ENCODE peak calls at places on chromosomes 3 and 15, in six cellular contexts. One of them, this sample, is unnamed.

GRCh38 chr15:52329150-52329549 is 33.5 kb upstream of the MYO5C start:
- DNase-seq in heart left ventricle: no peak
- DNase-seq in NCI-H1105 treated with DMSO at 0.1 percent for 48 hours: no peak
- DNase-seq in GM12865: no peak
- DNase-seq in SJSA1: no peak
- DNase-seq in cardiac muscle cell: no peak
- DNase-seq in this sample: no peak

GRCh38 chr3:87792532-87793321 is 266.1 kb downstream of the CGGBP1 start:
- DNase-seq in SJSA1: no peak
- DNase-seq in heart left ventricle: no peak
- DNase-seq in cardiac muscle cell: peak
- DNase-seq in GM12865: no peak
- DNase-seq in NCI-H1105 treated with DMSO at 0.1 percent for 48 hours: no peak
- DNase-seq in this sample: no peak

GRCh38 chr15:99291643-99292042 is 40.4 kb downstream of the LRRC28 start:
- DNase-seq in heart left ventricle: no peak
- DNase-seq in cardiac muscle cell: no peak
- DNase-seq in GM12865: no peak
- DNase-seq in SJSA1: no peak
- DNase-seq in NCI-H1105 treated with DMSO at 0.1 percent for 48 hours: no peak
- DNase-seq in this sample: no peak

GRCh38 chr3:172177046-172177445 is 137.7 kb downstream of the FNDC3B start:
- DNase-seq in cardiac muscle cell: no peak
- DNase-seq in GM12865: no peak
- DNase-seq in NCI-H1105 treated with DMSO at 0.1 percent for 48 hours: no peak
- DNase-seq in SJSA1: no peak
- DNase-seq in heart left ventricle: no peak
- DNase-seq in this sample: no peak

GRCh38 chr15:52183562-52184173 is 7.5 kb downstream of the GNB5 start:
- DNase-seq in SJSA1: peak
- DNase-seq in NCI-H1105 treated with DMSO at 0.1 percent for 48 hours: no peak
- DNase-seq in heart left ventricle: no peak
- DNase-seq in cardiac muscle cell: peak
- DNase-seq in GM12865: peak
- DNase-seq in this sample: no peak

GRCh38 chr3:81452406-81452805 is 309.0 kb downstream of the GBE1 start:
- DNase-seq in SJSA1: no peak
- DNase-seq in cardiac muscle cell: no peak
- DNase-seq in NCI-H1105 treated with DMSO at 0.1 percent for 48 hours: no peak
- DNase-seq in heart left ventricle: no peak
- DNase-seq in GM12865: no peak
- DNase-seq in this sample: no peak

GRCh38 chr3:104102386-104102785 is 1264.3 kb upstream of the ALCAM start:
- DNase-seq in NCI-H1105 treated with DMSO at 0.1 percent for 48 hours: peak
- DNase-seq in GM12865: peak
- DNase-seq in heart left ventricle: no peak
- DNase-seq in SJSA1: no peak
- DNase-seq in cardiac muscle cell: peak
- DNase-seq in this sample: no peak

GRCh38 chr3:184291738-184292445 is 7.1 kb upstream of the PSMD2 start:
- DNase-seq in heart left ventricle: no peak
- DNase-seq in GM12865: no peak
- DNase-seq in cardiac muscle cell: no peak
- DNase-seq in SJSA1: no peak
- DNase-seq in NCI-H1105 treated with DMSO at 0.1 percent for 48 hours: no peak
- DNase-seq in this sample: no peak

GRCh38 chr3:43879166-43879565 is 188.4 kb downstream of the ABHD5 start:
- DNase-seq in NCI-H1105 treated with DMSO at 0.1 percent for 48 hours: peak
- DNase-seq in heart left ventricle: no peak
- DNase-seq in GM12865: peak
- DNase-seq in cardiac muscle cell: peak
- DNase-seq in SJSA1: no peak
- DNase-seq in this sample: no peak

GRCh38 chr3:62178739-62179600 is 194.4 kb downstream of the FEZF2 start:
- DNase-seq in SJSA1: no peak
- DNase-seq in heart left ventricle: no peak
- DNase-seq in GM12865: no peak
- DNase-seq in cardiac muscle cell: no peak
- DNase-seq in NCI-H1105 treated with DMSO at 0.1 percent for 48 hours: no peak
- DNase-seq in this sample: no peak

GRCh38 chr15:70062321-70062956 is 35.3 kb downstream of the TLE3 start:
- DNase-seq in NCI-H1105 treated with DMSO at 0.1 percent for 48 hours: peak
- DNase-seq in heart left ventricle: peak
- DNase-seq in SJSA1: no peak
- DNase-seq in cardiac muscle cell: no peak
- DNase-seq in GM12865: no peak
- DNase-seq in this sample: peak

GRCh38 chr3:106452096-106452495 is 583.3 kb upstream of the CBLB start:
- DNase-seq in GM12865: no peak
- DNase-seq in cardiac muscle cell: no peak
- DNase-seq in SJSA1: no peak
- DNase-seq in heart left ventricle: no peak
- DNase-seq in NCI-H1105 treated with DMSO at 0.1 percent for 48 hours: no peak
- DNase-seq in this sample: no peak

GRCh38 chr3:195908439-195909293 is at the start of gene TNK2:
- DNase-seq in SJSA1: no peak
- DNase-seq in NCI-H1105 treated with DMSO at 0.1 percent for 48 hours: peak
- DNase-seq in GM12865: peak
- DNase-seq in heart left ventricle: peak
- DNase-seq in cardiac muscle cell: peak
- DNase-seq in this sample: peak

GRCh38 chr15:93451822-93452221 is 362.8 kb upstream of the RGMA start:
- DNase-seq in SJSA1: no peak
- DNase-seq in GM12865: no peak
- DNase-seq in cardiac muscle cell: no peak
- DNase-seq in heart left ventricle: no peak
- DNase-seq in NCI-H1105 treated with DMSO at 0.1 percent for 48 hours: no peak
- DNase-seq in this sample: no peak

GRCh38 chr15:82937659-82938058 is 14.9 kb downstream of the HOMER2 start:
- DNase-seq in heart left ventricle: no peak
- DNase-seq in NCI-H1105 treated with DMSO at 0.1 percent for 48 hours: no peak
- DNase-seq in SJSA1: no peak
- DNase-seq in cardiac muscle cell: no peak
- DNase-seq in GM12865: no peak
- DNase-seq in this sample: no peak

GRCh38 chr3:23949784-23950183 is 4.7 kb downstream of the NR1D2 start:
- DNase-seq in GM12865: peak
- DNase-seq in NCI-H1105 treated with DMSO at 0.1 percent for 48 hours: no peak
- DNase-seq in cardiac muscle cell: peak
- DNase-seq in SJSA1: no peak
- DNase-seq in heart left ventricle: peak
- DNase-seq in this sample: no peak

GRCh38 chr3:132253262-132253878 is 63.8 kb upstream of the ACP3 start:
- DNase-seq in heart left ventricle: no peak
- DNase-seq in GM12865: peak
- DNase-seq in SJSA1: no peak
- DNase-seq in NCI-H1105 treated with DMSO at 0.1 percent for 48 hours: peak
- DNase-seq in cardiac muscle cell: peak
- DNase-seq in this sample: no peak

GRCh38 chr15:77023576-77024272 is 28.8 kb downstream of the PSTPIP1 start:
- DNase-seq in heart left ventricle: peak
- DNase-seq in NCI-H1105 treated with DMSO at 0.1 percent for 48 hours: no peak
- DNase-seq in GM12865: no peak
- DNase-seq in cardiac muscle cell: no peak
- DNase-seq in SJSA1: no peak
- DNase-seq in this sample: peak